ENCODE peak calls at places on chromosomes 11 and 22, in four cellular contexts. One of them, this sample, is unnamed.

GRCh38 chr11:46389450-46390330 is 1.9 kb downstream of the CHRM4 start:
- DNase-seq in K562: peak; percentile 81
- DNase-seq in H1: no peak
- DNase-seq in HepG2: peak; percentile 61
- DNase-seq in this sample: peak; percentile 92

GRCh38 chr22:17601031-17601430 is 27.5 kb downstream of the ATP6V1E1 start:
- DNase-seq in K562: no peak
- DNase-seq in H1: no peak
- DNase-seq in HepG2: no peak
- DNase-seq in this sample: no peak

GRCh38 chr22:36590441-36591056 is 61.6 kb upstream of the EIF3D start:
- DNase-seq in K562: no peak
- DNase-seq in H1: no peak
- DNase-seq in HepG2: no peak
- DNase-seq in this sample: no peak

GRCh38 chr11:95456704-95457491 is 225.9 kb upstream of the SESN3 start:
- DNase-seq in K562: no peak
- DNase-seq in H1: no peak
- DNase-seq in HepG2: no peak
- DNase-seq in this sample: no peak

GRCh38 chr11:111449158-111449557 is 63.0 kb downstream of the BTG4 start:
- DNase-seq in K562: no peak
- DNase-seq in H1: no peak
- DNase-seq in HepG2: no peak
- DNase-seq in this sample: no peak

GRCh38 chr22:46827072-46827780 is 64.8 kb downstream of the TBC1D22A start:
- DNase-seq in K562: no peak
- DNase-seq in H1: peak; percentile 54
- DNase-seq in HepG2: peak; percentile 37
- DNase-seq in this sample: no peak

GRCh38 chr22:18079706-18080230 is 2.0 kb downstream of the PEX26 start:
- DNase-seq in K562: no peak
- DNase-seq in H1: no peak
- DNase-seq in HepG2: no peak
- DNase-seq in this sample: no peak

GRCh38 chr11:132685174-132685611 is 847.1 kb downstream of the OPCML start:
- DNase-seq in K562: no peak
- DNase-seq in H1: no peak
- DNase-seq in HepG2: no peak
- DNase-seq in this sample: no peak

GRCh38 chr22:30047364-30047738 is 32.9 kb upstream of the HORMAD2 start:
- DNase-seq in K562: peak; percentile 62
- DNase-seq in H1: no peak
- DNase-seq in HepG2: no peak
- DNase-seq in this sample: no peak

GRCh38 chr11:342328-342727 is 21.7 kb upstream of the IFITM3 start:
- DNase-seq in K562: peak; percentile 3
- DNase-seq in H1: no peak
- DNase-seq in HepG2: no peak
- DNase-seq in this sample: no peak

GRCh38 chr22:19885841-19886592 is 31.3 kb upstream of the GNB1L start:
- DNase-seq in K562: no peak
- DNase-seq in H1: no peak
- DNase-seq in HepG2: no peak
- DNase-seq in this sample: no peak

GRCh38 chr22:20084547-20085413 is 4.7 kb downstream of the DGCR8 start:
- DNase-seq in K562: peak; percentile 95
- DNase-seq in H1: no peak
- DNase-seq in HepG2: peak; percentile 50
- DNase-seq in this sample: peak; percentile 38

GRCh38 chr11:94452988-94453387 is 40.7 kb downstream of the MRE11 start:
- DNase-seq in K562: no peak
- DNase-seq in H1: no peak
- DNase-seq in HepG2: no peak
- DNase-seq in this sample: no peak

GRCh38 chr11:134332189-134332631 is 422 bp downstream of the GLB1L2 start:
- DNase-seq in K562: peak; percentile 57
- DNase-seq in H1: no peak
- DNase-seq in HepG2: no peak
- DNase-seq in this sample: no peak

GRCh38 chr11:84414936-84415335 is 1128.8 kb upstream of the CCDC90B start:
- DNase-seq in K562: no peak
- DNase-seq in H1: no peak
- DNase-seq in HepG2: no peak
- DNase-seq in this sample: no peak

GRCh38 chr11:32358729-32359128 is 76.6 kb downstream of the WT1 start:
- DNase-seq in K562: no peak
- DNase-seq in H1: no peak
- DNase-seq in HepG2: no peak
- DNase-seq in this sample: no peak

GRCh38 chr11:71452354-71453020 is 516 bp upstream of the NADSYN1 start:
- DNase-seq in K562: no peak
- DNase-seq in H1: no peak
- DNase-seq in HepG2: peak; percentile 11
- DNase-seq in this sample: no peak

GRCh38 chr11:19076744-19077589 is 16.4 kb upstream of the MRGPRX2 start:
- DNase-seq in K562: peak; percentile 62
- DNase-seq in H1: no peak
- DNase-seq in HepG2: peak; percentile 32
- DNase-seq in this sample: peak; percentile 44

GRCh38 chr11:68262544-68262827 is 9.3 kb downstream of the C11orf24 start:
- DNase-seq in K562: no peak
- DNase-seq in H1: no peak
- DNase-seq in HepG2: no peak
- DNase-seq in this sample: no peak

GRCh38 chr22:43561421-43562178 is 149.8 kb downstream of the MPPED1 start:
- DNase-seq in K562: no peak
- DNase-seq in H1: no peak
- DNase-seq in HepG2: no peak
- DNase-seq in this sample: no peak

GRCh38 chr22:26364066-26365015 is 64.7 kb upstream of the ASPHD2 start:
- DNase-seq in K562: peak; percentile 47
- DNase-seq in H1: peak; percentile 63
- DNase-seq in HepG2: peak; percentile 72
- DNase-seq in this sample: peak; percentile 36

GRCh38 chr11:128596245-128596644 is 8.9 kb upstream of the ETS1 start:
- DNase-seq in K562: no peak
- DNase-seq in H1: no peak
- DNase-seq in HepG2: no peak
- DNase-seq in this sample: no peak

GRCh38 chr11:80586464-80586863 is 1145.6 kb upstream of the TENM4 start:
- DNase-seq in K562: no peak
- DNase-seq in H1: no peak
- DNase-seq in HepG2: no peak
- DNase-seq in this sample: no peak
- TF ChIP-seq RNF2 in K562: no peak
- TF ChIP-seq RNF2 in H1: no peak
- TF ChIP-seq RNF2 in HepG2: no peak
- TF ChIP-seq RNF2 in this sample: no peak

GRCh38 chr22:28052818-28053217 is 133.8 kb upstream of the PITPNB start:
- DNase-seq in K562: no peak
- DNase-seq in H1: no peak
- DNase-seq in HepG2: no peak
- DNase-seq in this sample: no peak

GRCh38 chr22:28051091-28051786 is 132.2 kb upstream of the PITPNB start:
- DNase-seq in K562: no peak
- DNase-seq in H1: no peak
- DNase-seq in HepG2: no peak
- DNase-seq in this sample: no peak

GRCh38 chr22:28051787-28052356 is 132.8 kb upstream of the PITPNB start:
- DNase-seq in K562: peak; percentile 29
- DNase-seq in H1: peak; percentile 44
- DNase-seq in HepG2: peak; percentile 43
- DNase-seq in this sample: peak; percentile 53

GRCh38 chr22:28054622-28054871 is 135.5 kb upstream of the PITPNB start:
- DNase-seq in K562: no peak
- DNase-seq in H1: no peak
- DNase-seq in HepG2: no peak
- DNase-seq in this sample: no peak

DNA sequence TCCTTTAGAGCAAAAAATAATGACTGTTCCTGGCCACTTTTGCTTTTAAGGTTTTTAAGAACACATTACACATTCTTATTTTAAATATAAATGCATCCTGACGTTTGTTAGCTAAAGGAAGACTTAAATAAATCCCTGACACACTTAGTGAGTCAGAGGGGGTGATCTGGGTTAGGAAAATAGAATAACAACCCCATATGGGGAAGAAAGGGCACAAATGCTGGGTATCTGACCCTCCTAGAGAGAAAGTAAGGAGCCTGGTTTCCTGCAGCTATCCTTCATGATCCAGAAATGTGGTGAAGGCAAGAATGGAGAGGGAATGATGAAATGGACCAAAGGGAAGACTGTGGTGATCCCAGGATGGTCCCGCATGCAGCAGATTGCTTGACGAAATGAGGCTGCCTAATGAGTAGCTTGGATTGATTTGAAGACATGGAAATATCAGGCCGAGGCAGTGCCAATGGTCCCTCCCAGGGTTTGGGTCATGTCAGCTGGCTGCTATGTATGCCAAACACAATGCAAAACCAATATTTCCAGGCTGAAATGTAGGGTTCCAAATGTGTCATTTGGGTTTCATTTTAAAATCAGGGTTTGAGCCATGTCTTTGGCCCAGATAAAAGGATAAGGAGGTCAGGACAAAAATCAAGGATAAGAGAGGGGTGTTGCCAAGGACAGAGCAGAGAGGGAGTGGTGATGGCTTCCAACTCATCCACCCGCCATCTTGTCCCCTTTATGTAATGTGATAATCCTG is 135.0 kb upstream of the PITPNB start:
- DNase-seq in K562: no peak
- DNase-seq in H1: no peak
- DNase-seq in HepG2: no peak
- DNase-seq in this sample: no peak
- TF ChIP-seq RNF2 in K562: no peak
- TF ChIP-seq RNF2 in H1: no peak
- TF ChIP-seq RNF2 in HepG2: no peak
- TF ChIP-seq RNF2 in this sample: no peak

DNA sequence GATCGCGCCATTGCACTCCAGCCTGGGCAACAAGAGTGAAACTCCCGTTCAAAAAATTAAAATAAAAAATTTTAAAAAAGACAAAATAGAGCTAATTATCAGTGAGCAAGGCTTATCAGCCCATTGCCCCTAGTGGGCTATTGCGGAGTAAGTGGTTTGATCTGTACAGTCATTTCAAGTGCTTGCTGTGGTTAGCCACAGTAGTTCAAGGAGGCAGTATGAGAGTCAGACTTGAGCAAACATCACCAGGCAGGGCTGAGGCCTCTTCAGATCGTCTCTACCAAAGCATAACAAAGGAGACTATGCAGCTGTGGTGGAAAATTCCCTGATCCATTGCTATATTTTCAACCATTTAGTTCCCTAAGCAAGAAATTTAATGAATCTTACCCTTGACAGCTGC is 4.3 kb upstream of the SBF2 start:
- DNase-seq in K562: peak; percentile 11
- DNase-seq in H1: no peak
- DNase-seq in HepG2: peak; percentile 42
- DNase-seq in this sample: no peak
- TF ChIP-seq RNF2 in K562: no peak
- TF ChIP-seq RNF2 in H1: no peak
- TF ChIP-seq RNF2 in HepG2: no peak
- TF ChIP-seq RNF2 in this sample: no peak

DNA sequence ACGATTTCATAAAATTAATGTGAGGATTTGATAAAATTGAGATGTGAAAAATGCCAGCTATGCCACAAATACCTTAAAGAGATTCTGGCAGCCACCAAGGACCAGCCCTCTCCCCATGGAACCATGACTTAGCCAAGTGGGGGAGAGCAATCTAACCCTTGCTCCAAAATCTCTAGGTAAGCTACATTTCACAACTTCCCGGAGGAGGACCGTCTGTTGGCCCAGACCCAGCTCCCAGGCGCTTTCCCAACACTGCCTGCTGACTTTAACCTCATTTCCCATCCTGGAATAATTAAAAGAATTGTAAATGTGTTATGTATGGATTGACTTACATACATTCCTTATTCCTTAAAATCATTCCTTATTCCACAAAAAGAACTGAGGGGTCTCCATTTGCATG is 47.5 kb upstream of the TENM4 start:
- DNase-seq in K562: no peak
- DNase-seq in H1: no peak
- DNase-seq in HepG2: no peak
- DNase-seq in this sample: no peak
- TF ChIP-seq RNF2 in K562: no peak
- TF ChIP-seq RNF2 in H1: no peak
- TF ChIP-seq RNF2 in HepG2: no peak
- TF ChIP-seq RNF2 in this sample: no peak

DNA sequence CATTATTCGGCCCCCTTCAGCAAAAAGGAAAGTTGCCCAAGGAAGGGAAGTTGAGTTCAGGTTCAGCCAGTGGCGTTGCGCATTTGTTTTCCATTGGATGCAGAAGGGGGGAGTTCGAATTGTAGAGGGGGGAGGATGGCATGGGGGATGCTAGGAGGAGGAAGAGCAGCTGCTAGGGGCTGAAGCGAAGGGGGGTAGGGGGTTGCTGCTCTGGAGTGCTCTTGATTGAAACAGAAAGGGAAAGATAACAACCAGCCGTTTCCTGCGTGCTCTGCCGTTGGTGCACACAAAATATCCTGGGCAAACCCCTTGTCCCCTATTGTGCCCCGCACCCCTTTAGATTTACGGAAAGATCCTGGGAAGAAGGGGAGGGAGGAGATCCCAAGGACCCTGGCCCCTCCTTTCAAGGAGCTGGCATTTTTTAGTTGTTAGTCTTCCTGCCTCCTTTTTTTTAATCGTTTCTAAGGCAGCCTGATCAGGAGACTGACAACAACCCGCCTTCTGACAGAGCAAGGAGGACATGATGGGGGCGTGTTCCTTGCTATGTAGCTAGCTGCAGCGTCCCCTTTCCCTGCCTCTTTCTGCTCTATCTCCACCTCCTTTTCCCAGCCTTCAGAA is 2.1 kb downstream of the KMT2A start:
- DNase-seq in K562: peak; percentile 65
- DNase-seq in H1: no peak
- DNase-seq in HepG2: no peak
- DNase-seq in this sample: peak; percentile 61
- TF ChIP-seq RNF2 in K562: no peak
- TF ChIP-seq RNF2 in H1: no peak
- TF ChIP-seq RNF2 in HepG2: no peak
- TF ChIP-seq RNF2 in this sample: no peak

DNA sequence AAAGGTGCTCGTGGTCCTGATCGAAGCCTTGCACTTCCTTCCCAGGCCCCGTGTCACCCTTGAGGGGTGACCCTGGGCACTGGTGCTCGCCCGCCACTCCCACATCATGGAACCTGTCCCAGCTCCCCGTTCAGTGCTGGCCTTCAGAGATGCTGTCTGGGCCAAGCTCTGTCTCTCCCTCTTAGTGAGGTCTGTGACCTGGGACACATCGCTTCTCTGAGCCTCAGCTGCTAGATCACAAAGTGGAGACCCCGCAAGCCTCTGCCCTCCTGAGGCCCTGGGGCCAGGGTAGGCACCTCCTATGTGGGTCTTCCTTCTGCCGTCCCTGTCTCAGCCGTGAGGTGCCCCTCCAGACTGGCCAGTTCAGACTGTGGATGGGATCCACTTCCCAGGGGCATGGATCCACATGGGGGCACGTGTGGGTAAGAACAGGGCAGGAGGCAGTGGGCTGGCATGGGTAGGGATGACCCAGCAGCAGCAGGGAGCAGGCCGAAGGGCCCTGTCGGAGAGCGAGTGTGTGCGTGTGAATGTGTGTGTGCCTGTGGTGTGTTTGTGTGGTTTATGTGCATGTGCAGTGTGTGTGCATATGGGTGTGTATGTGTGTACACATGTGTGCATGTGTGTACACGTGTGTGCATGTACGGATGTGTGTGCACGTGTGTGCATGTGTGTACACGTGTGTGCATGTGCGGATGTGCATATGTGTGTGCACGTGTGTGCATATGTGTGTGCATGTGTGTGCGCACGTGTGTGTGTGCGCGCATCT is 1073.7 kb downstream of the BRD1 start:
- DNase-seq in K562: no peak
- DNase-seq in H1: no peak
- DNase-seq in HepG2: no peak
- DNase-seq in this sample: no peak
- TF ChIP-seq RNF2 in K562: no peak
- TF ChIP-seq RNF2 in H1: no peak
- TF ChIP-seq RNF2 in HepG2: no peak
- TF ChIP-seq RNF2 in this sample: no peak

This sample was measured in A549.